ENCODE peak calls at places on chromosomes 16 and 17, in five cellular contexts. N is choroid plexus epithelial cell; E is fibroblast of lung; L is AG09319; K is CD8-positive, alpha-beta T cell. W is an unnamed sample.

GRCh38 chr17:35540589-35541404 is 3.3 kb upstream of the SLFN12L start:
- DNase-seq in N (peak; percentile 76), E (peak; percentile 15), L (no peak), K (peak; percentile 17), W (peak; percentile 22)

GRCh38 chr16:67943619-67944503 is at the start of gene LCAT:
- DNase-seq in N (peak; percentile 59), E (peak; percentile 36), L (no peak), K (no peak), W (peak; percentile 10)

GRCh38 chr16:78098544-78099371 is 696 bp upstream of the WWOX start:
- DNase-seq in N (no peak), E (no peak), L (no peak), K (no peak), W (no peak)

GRCh38 chr16:1323296-1324239 is 9.9 kb upstream of the BAIAP3 start:
- DNase-seq in N (no peak), E (no peak), L (no peak), K (no peak), W (no peak)

GRCh38 chr16:51591480-51591879 is 440.4 kb upstream of the SALL1 start:
- DNase-seq in N (no peak), E (no peak), L (no peak), K (no peak), W (no peak)

GRCh38 chr16:86978445-86979030 is 338.7 kb downstream of the C16orf95 start:
- DNase-seq in N (no peak), E (no peak), L (no peak), K (no peak), W (no peak)

GRCh38 chr16:75296606-75297005 is 45.2 kb upstream of the BCAR1 start:
- DNase-seq in N (peak; percentile 54), E (peak; percentile 67), L (no peak), K (no peak), W (no peak)

GRCh38 chr16:72073831-72074230 is 10.8 kb downstream of the HPR start:
- DNase-seq in N (peak; percentile 32), E (no peak), L (no peak), K (no peak), W (no peak)

GRCh38 chr17:58587713-58588117 is 73.3 kb upstream of the MTMR4 start:
- DNase-seq in N (peak; percentile 60), E (peak; percentile 25), L (no peak), K (peak; percentile 30), W (peak; percentile 67)

GRCh38 chr16:68289621-68290329 is 21.0 kb downstream of the SLC7A6OS start:
- DNase-seq in N (peak; percentile 23), E (peak; percentile 78), L (no peak), K (no peak), W (peak; percentile 69)

GRCh38 chr16:65713409-65713808 is 591.5 kb upstream of the CDH11 start:
- DNase-seq in N (no peak), E (no peak), L (no peak), K (no peak), W (no peak)

GRCh38 chr17:48322060-48322459 is 108.0 kb downstream of the SKAP1 start:
- DNase-seq in N (peak; percentile 33), E (no peak), L (no peak), K (no peak), W (no peak)

GRCh38 chr17:68296217-68297140 is 5.2 kb downstream of the ARSG start:
- DNase-seq in N (no peak), E (no peak), L (no peak), K (no peak), W (no peak)

GRCh38 chr17:51734462-51734861 is 424.1 kb downstream of the CA10 start:
- DNase-seq in N (no peak), E (no peak), L (no peak), K (no peak), W (no peak)

GRCh38 chr16:56611281-56611833 is 3.0 kb downstream of the MT2A start:
- DNase-seq in N (peak; percentile 52), E (peak; percentile 49), L (no peak), K (no peak), W (no peak)

GRCh38 chr17:78898947-78899346 is 4.1 kb downstream of the CEP295NL start:
- DNase-seq in N (no peak), E (no peak), L (no peak), K (no peak), W (no peak)

GRCh38 chr17:18167421-18167820 is 16.2 kb upstream of the ALKBH5 start:
- DNase-seq in N (no peak), E (no peak), L (no peak), K (no peak), W (no peak)

GRCh38 chr17:18172528-18173278 is 10.9 kb upstream of the ALKBH5 start:
- DNase-seq in N (no peak), E (no peak), L (no peak), K (no peak), W (no peak)

GRCh38 chr17:18161226-18162094 is 22.2 kb upstream of the ALKBH5 start:
- DNase-seq in N (peak; percentile 8), E (peak; percentile 29), L (no peak), K (no peak), W (peak; percentile 40)

GRCh38 chr17:18163528-18163927 is 20.1 kb upstream of the ALKBH5 start:
- DNase-seq in N (no peak), E (no peak), L (no peak), K (no peak), W (no peak)

GRCh38 chr17:18166894-18167293 is 16.7 kb upstream of the ALKBH5 start:
- DNase-seq in N (no peak), E (no peak), L (no peak), K (no peak), W (no peak)
- TF ChIP-seq CTCF in N (peak; percentile 26), E (peak; percentile 14), L (no peak), K (no peak), W (peak; percentile 6)

GRCh38 chr16:22969567-22969966 is 155.6 kb downstream of the HS3ST2 start:
- DNase-seq in N (no peak), E (no peak), L (no peak), K (no peak), W (no peak)
- TF ChIP-seq CTCF in N (no peak), E (no peak), L (no peak), K (no peak), W (no peak)

DNA sequence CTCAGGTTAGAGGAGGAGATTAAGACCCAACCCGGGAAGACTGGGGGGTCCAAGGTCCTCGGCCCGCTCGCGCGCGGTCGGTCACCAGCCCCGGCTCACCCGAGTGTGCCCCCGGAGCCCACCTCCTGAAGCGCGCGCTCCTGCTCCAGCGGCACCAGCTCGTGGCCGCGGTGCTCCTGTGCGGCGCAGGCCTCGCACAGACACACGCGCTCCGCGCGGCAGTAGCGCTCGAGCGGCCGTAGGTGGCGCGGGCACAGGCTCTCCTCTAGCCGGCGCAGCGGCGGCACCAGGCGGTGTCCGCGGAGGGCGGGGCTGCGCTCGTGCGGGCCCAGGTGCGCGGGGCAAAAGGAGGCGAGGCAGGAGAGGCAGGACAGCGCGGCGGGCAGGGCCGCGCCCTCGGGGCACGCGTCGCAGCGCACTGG is 618 bp downstream of the TRIM47 start:
- DNase-seq in N (peak; percentile 66), E (peak; percentile 72), L (no peak), K (peak; percentile 44), W (peak; percentile 81)
- TF ChIP-seq CTCF in N (peak; percentile 35), E (peak; percentile 36), L (peak; percentile 17), K (peak; percentile 69), W (peak; percentile 39)

DNA sequence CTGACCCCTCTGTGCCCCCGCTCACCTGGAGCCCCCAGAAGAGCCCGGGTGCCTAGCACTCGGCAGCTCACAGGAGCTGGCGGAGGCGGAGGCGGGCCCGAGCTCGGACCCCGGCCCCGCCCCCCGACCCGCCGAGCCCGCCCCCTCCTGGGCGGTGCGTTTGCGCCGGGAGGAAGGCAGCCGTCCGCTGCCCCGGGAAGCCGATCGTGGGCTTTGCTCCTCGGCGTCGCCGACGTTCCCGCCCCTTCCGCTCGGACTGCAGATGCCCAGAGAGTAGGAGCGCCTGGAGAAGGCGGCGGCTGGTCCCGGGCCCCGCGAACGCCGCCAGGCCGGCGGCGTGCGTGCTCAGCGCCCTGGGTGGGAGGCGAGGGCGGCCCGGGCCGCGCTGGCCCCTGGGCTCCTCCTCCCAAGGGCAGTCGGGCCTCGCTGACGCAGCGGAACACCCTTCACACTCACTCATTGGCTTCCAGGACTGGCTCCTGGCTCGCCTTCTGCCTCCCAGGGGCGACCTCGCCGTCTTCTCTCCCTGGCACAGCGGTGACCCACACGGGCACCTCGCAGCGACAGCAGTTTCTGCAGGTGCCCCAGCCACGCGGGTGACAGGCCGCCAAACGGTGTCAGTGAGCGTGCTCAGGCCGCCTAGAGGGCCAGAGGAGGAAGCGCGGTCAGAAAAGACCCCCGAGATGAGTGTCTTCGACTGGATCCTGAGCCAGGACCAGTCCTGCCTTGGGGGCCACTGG is at the start of gene PLSCR3:
- DNase-seq in N (peak; percentile 88), E (peak; percentile 83), L (peak; percentile 62), K (peak; percentile 65), W (peak; percentile 87)
- TF ChIP-seq CTCF in N (peak; percentile 57), E (peak; percentile 49), L (peak; percentile 38), K (no peak), W (peak; percentile 47)

W was measured in GM06990.